ENCODE peak calls at places on chromosomes 11 and 22, in nine cellular contexts. J, Y, K, P, A, N, H, S and G are unnamed samples.

GRCh38 chr11:119378851-119379465 is 2.5 kb downstream of the USP2 start:
- DNase-seq in S (no peak), P (no peak), H (no peak), J (no peak), N (no peak), A (no peak), K (no peak), Y (no peak), G (no peak)

GRCh38 chr22:39080993-39081513 is 4.0 kb downstream of the APOBEC3G start:
- DNase-seq in Y (no peak), N (no peak), S (no peak), P (no peak), K (no peak), H (no peak), J (no peak), A (no peak), G (no peak)

GRCh38 chr11:108926522-108927380 is 261.9 kb downstream of the DDX10 start:
- DNase-seq in Y (no peak), N (no peak), P (no peak), H (no peak), K (peak), A (no peak), J (no peak), S (no peak), G (no peak)

GRCh38 chr11:124889692-124890091 is 8.0 kb downstream of the ROBO4 start:
- DNase-seq in H (no peak), P (no peak), A (no peak), N (no peak), J (no peak), K (no peak), S (no peak), Y (no peak), G (no peak)

GRCh38 chr11:12598330-12599256 is 75.6 kb upstream of the TEAD1 start:
- DNase-seq in A (peak), Y (no peak), J (no peak), K (peak), H (no peak), N (no peak), P (no peak), S (peak), G (no peak)

GRCh38 chr11:37352485-37352884 is 754.4 kb upstream of the RAG2 start:
- DNase-seq in H (no peak), P (no peak), N (no peak), J (no peak), S (no peak), K (no peak), A (no peak), Y (no peak), G (no peak)

GRCh38 chr22:36741204-36741793 is 34.6 kb downstream of the IFT27 start:
- DNase-seq in A (peak), Y (no peak), K (peak), S (no peak), N (no peak), H (no peak), P (no peak), J (no peak), G (peak)

GRCh38 chr11:56846631-56847400 is 98.3 kb upstream of the OR9G4 start:
- DNase-seq in K (no peak), J (no peak), A (no peak), P (no peak), Y (no peak), H (no peak), S (no peak), N (no peak), G (no peak)

GRCh38 chr22:22360014-22360413 is 115.4 kb downstream of the VPREB1 start:
- DNase-seq in N (no peak), Y (no peak), S (no peak), K (no peak), J (no peak), P (no peak), H (no peak), A (no peak), G (no peak)

GRCh38 chr11:85182437-85183109 is 444.6 kb downstream of the DLG2 start:
- DNase-seq in K (no peak), J (no peak), S (no peak), A (peak), N (peak), Y (no peak), H (peak), P (no peak), G (no peak)

GRCh38 chr11:113632981-113633380 is 73.1 kb downstream of the TMPRSS5 start:
- DNase-seq in Y (no peak), K (peak), J (no peak), S (no peak), A (peak), P (no peak), H (peak), N (no peak), G (no peak)